ENCODE peak calls at places on chromosome 15, in eight cellular contexts. One of them, this sample, is unnamed.

GRCh38 chr15:74460298-74460697 is 662 bp downstream of the UBL7 start:
- DNase-seq in endothelial cell: no peak
- DNase-seq in mesendoderm: no peak
- DNase-seq in germinal center: peak
- DNase-seq in activated T-cell treated with anti-CD3 and anti-CD28 coated beads for 48 hours: no peak
- DNase-seq in GM12865: peak
- DNase-seq in brain microvascular endothelial cell: no peak
- DNase-seq in activated naive CD8-positive, alpha-beta T cell treated with anti-CD3 and anti-CD28 coated beads, Interleukin-2, amount 50 U/mL, for 16 hours: no peak
- DNase-seq in this sample: no peak

GRCh38 chr15:77496710-77497107 is 76.0 kb downstream of the HMG20A start:
- DNase-seq in endothelial cell: peak
- DNase-seq in mesendoderm: peak
- DNase-seq in germinal center: peak
- DNase-seq in activated T-cell treated with anti-CD3 and anti-CD28 coated beads for 48 hours: peak
- DNase-seq in GM12865: peak
- DNase-seq in brain microvascular endothelial cell: peak
- DNase-seq in activated naive CD8-positive, alpha-beta T cell treated with anti-CD3 and anti-CD28 coated beads, Interleukin-2, amount 50 U/mL, for 16 hours: peak
- DNase-seq in this sample: peak

GRCh38 chr15:66036859-66037258 is 167.6 kb downstream of the RAB11A start:
- DNase-seq in endothelial cell: no peak
- DNase-seq in mesendoderm: no peak
- DNase-seq in germinal center: no peak
- DNase-seq in activated T-cell treated with anti-CD3 and anti-CD28 coated beads for 48 hours: no peak
- DNase-seq in GM12865: no peak
- DNase-seq in brain microvascular endothelial cell: no peak
- DNase-seq in activated naive CD8-positive, alpha-beta T cell treated with anti-CD3 and anti-CD28 coated beads, Interleukin-2, amount 50 U/mL, for 16 hours: no peak
- DNase-seq in this sample: no peak

GRCh38 chr15:101054991-101055390 is 135.8 kb downstream of the LRRK1 start:
- DNase-seq in endothelial cell: no peak
- DNase-seq in mesendoderm: no peak
- DNase-seq in germinal center: no peak
- DNase-seq in activated T-cell treated with anti-CD3 and anti-CD28 coated beads for 48 hours: no peak
- DNase-seq in GM12865: no peak
- DNase-seq in brain microvascular endothelial cell: no peak
- DNase-seq in activated naive CD8-positive, alpha-beta T cell treated with anti-CD3 and anti-CD28 coated beads, Interleukin-2, amount 50 U/mL, for 16 hours: no peak
- DNase-seq in this sample: no peak

GRCh38 chr15:39624806-39625205 is 43.9 kb downstream of the THBS1 start:
- DNase-seq in endothelial cell: no peak
- DNase-seq in mesendoderm: no peak
- DNase-seq in germinal center: no peak
- DNase-seq in activated T-cell treated with anti-CD3 and anti-CD28 coated beads for 48 hours: peak
- DNase-seq in GM12865: peak
- DNase-seq in brain microvascular endothelial cell: peak
- DNase-seq in activated naive CD8-positive, alpha-beta T cell treated with anti-CD3 and anti-CD28 coated beads, Interleukin-2, amount 50 U/mL, for 16 hours: no peak
- DNase-seq in this sample: peak

GRCh38 chr15:31327674-31328424 is 1.2 kb downstream of the KLF13 start:
- DNase-seq in endothelial cell: peak
- DNase-seq in mesendoderm: peak
- DNase-seq in germinal center: peak
- DNase-seq in activated T-cell treated with anti-CD3 and anti-CD28 coated beads for 48 hours: peak
- DNase-seq in GM12865: peak
- DNase-seq in brain microvascular endothelial cell: no peak
- DNase-seq in activated naive CD8-positive, alpha-beta T cell treated with anti-CD3 and anti-CD28 coated beads, Interleukin-2, amount 50 U/mL, for 16 hours: peak
- DNase-seq in this sample: peak

GRCh38 chr15:31268108-31268501 is 58.5 kb upstream of the KLF13 start:
- DNase-seq in endothelial cell: no peak
- DNase-seq in mesendoderm: no peak
- DNase-seq in germinal center: no peak
- DNase-seq in activated T-cell treated with anti-CD3 and anti-CD28 coated beads for 48 hours: no peak
- DNase-seq in GM12865: no peak
- DNase-seq in brain microvascular endothelial cell: no peak
- DNase-seq in activated naive CD8-positive, alpha-beta T cell treated with anti-CD3 and anti-CD28 coated beads, Interleukin-2, amount 50 U/mL, for 16 hours: no peak
- DNase-seq in this sample: no peak

GRCh38 chr15:80695099-80695910 is at the start of gene ABHD17C:
- DNase-seq in endothelial cell: peak
- DNase-seq in mesendoderm: peak
- DNase-seq in germinal center: peak
- DNase-seq in activated T-cell treated with anti-CD3 and anti-CD28 coated beads for 48 hours: peak
- DNase-seq in GM12865: peak
- DNase-seq in brain microvascular endothelial cell: peak
- DNase-seq in activated naive CD8-positive, alpha-beta T cell treated with anti-CD3 and anti-CD28 coated beads, Interleukin-2, amount 50 U/mL, for 16 hours: no peak
- DNase-seq in this sample: peak

GRCh38 chr15:54836052-54836795 is 360.5 kb downstream of the RSL24D1 start:
- DNase-seq in endothelial cell: no peak
- DNase-seq in mesendoderm: no peak
- DNase-seq in germinal center: no peak
- DNase-seq in activated T-cell treated with anti-CD3 and anti-CD28 coated beads for 48 hours: no peak
- DNase-seq in GM12865: peak
- DNase-seq in brain microvascular endothelial cell: no peak
- DNase-seq in activated naive CD8-positive, alpha-beta T cell treated with anti-CD3 and anti-CD28 coated beads, Interleukin-2, amount 50 U/mL, for 16 hours: no peak
- DNase-seq in this sample: no peak

GRCh38 chr15:83747050-83747717 is 93.3 kb downstream of the ADAMTSL3 start:
- DNase-seq in endothelial cell: peak
- DNase-seq in mesendoderm: peak
- DNase-seq in germinal center: no peak
- DNase-seq in activated T-cell treated with anti-CD3 and anti-CD28 coated beads for 48 hours: no peak
- DNase-seq in GM12865: peak
- DNase-seq in brain microvascular endothelial cell: peak
- DNase-seq in activated naive CD8-positive, alpha-beta T cell treated with anti-CD3 and anti-CD28 coated beads, Interleukin-2, amount 50 U/mL, for 16 hours: no peak
- DNase-seq in this sample: peak

GRCh38 chr15:68615301-68615700 is 36.5 kb downstream of the CORO2B start:
- DNase-seq in endothelial cell: no peak
- DNase-seq in mesendoderm: no peak
- DNase-seq in germinal center: no peak
- DNase-seq in activated T-cell treated with anti-CD3 and anti-CD28 coated beads for 48 hours: no peak
- DNase-seq in GM12865: no peak
- DNase-seq in brain microvascular endothelial cell: no peak
- DNase-seq in activated naive CD8-positive, alpha-beta T cell treated with anti-CD3 and anti-CD28 coated beads, Interleukin-2, amount 50 U/mL, for 16 hours: no peak
- DNase-seq in this sample: no peak

GRCh38 chr15:34730701-34731100 is 24.1 kb downstream of the GJD2 start:
- DNase-seq in endothelial cell: no peak
- DNase-seq in mesendoderm: no peak
- DNase-seq in germinal center: no peak
- DNase-seq in activated T-cell treated with anti-CD3 and anti-CD28 coated beads for 48 hours: no peak
- DNase-seq in GM12865: no peak
- DNase-seq in brain microvascular endothelial cell: no peak
- DNase-seq in activated naive CD8-positive, alpha-beta T cell treated with anti-CD3 and anti-CD28 coated beads, Interleukin-2, amount 50 U/mL, for 16 hours: no peak
- DNase-seq in this sample: no peak

GRCh38 chr15:69225355-69226027 is 65.1 kb downstream of the GLCE start:
- DNase-seq in endothelial cell: no peak
- DNase-seq in mesendoderm: peak
- DNase-seq in germinal center: no peak
- DNase-seq in activated T-cell treated with anti-CD3 and anti-CD28 coated beads for 48 hours: no peak
- DNase-seq in GM12865: peak
- DNase-seq in brain microvascular endothelial cell: no peak
- DNase-seq in activated naive CD8-positive, alpha-beta T cell treated with anti-CD3 and anti-CD28 coated beads, Interleukin-2, amount 50 U/mL, for 16 hours: no peak
- DNase-seq in this sample: peak

GRCh38 chr15:40721716-40722115 is 26.7 kb downstream of the RAD51 start:
- DNase-seq in endothelial cell: no peak
- DNase-seq in mesendoderm: no peak
- DNase-seq in germinal center: no peak
- DNase-seq in activated T-cell treated with anti-CD3 and anti-CD28 coated beads for 48 hours: no peak
- DNase-seq in GM12865: no peak
- DNase-seq in brain microvascular endothelial cell: no peak
- DNase-seq in activated naive CD8-positive, alpha-beta T cell treated with anti-CD3 and anti-CD28 coated beads, Interleukin-2, amount 50 U/mL, for 16 hours: no peak
- DNase-seq in this sample: no peak

GRCh38 chr15:91522609-91523332 is 330.7 kb upstream of the SLCO3A1 start:
- DNase-seq in endothelial cell: no peak
- DNase-seq in mesendoderm: peak
- DNase-seq in germinal center: no peak
- DNase-seq in activated T-cell treated with anti-CD3 and anti-CD28 coated beads for 48 hours: no peak
- DNase-seq in GM12865: no peak
- DNase-seq in brain microvascular endothelial cell: no peak
- DNase-seq in activated naive CD8-positive, alpha-beta T cell treated with anti-CD3 and anti-CD28 coated beads, Interleukin-2, amount 50 U/mL, for 16 hours: no peak
- DNase-seq in this sample: peak

GRCh38 chr15:89034305-89034704 is 54.0 kb upstream of the ABHD2 start:
- DNase-seq in endothelial cell: no peak
- DNase-seq in mesendoderm: no peak
- DNase-seq in germinal center: no peak
- DNase-seq in activated T-cell treated with anti-CD3 and anti-CD28 coated beads for 48 hours: no peak
- DNase-seq in GM12865: peak
- DNase-seq in brain microvascular endothelial cell: peak
- DNase-seq in activated naive CD8-positive, alpha-beta T cell treated with anti-CD3 and anti-CD28 coated beads, Interleukin-2, amount 50 U/mL, for 16 hours: no peak
- DNase-seq in this sample: peak

GRCh38 chr15:60477991-60478632 is 830 bp downstream of the ICE2 start:
- DNase-seq in endothelial cell: no peak
- DNase-seq in mesendoderm: peak
- DNase-seq in germinal center: peak
- DNase-seq in activated T-cell treated with anti-CD3 and anti-CD28 coated beads for 48 hours: no peak
- DNase-seq in GM12865: peak
- DNase-seq in brain microvascular endothelial cell: peak
- DNase-seq in activated naive CD8-positive, alpha-beta T cell treated with anti-CD3 and anti-CD28 coated beads, Interleukin-2, amount 50 U/mL, for 16 hours: no peak
- DNase-seq in this sample: peak

GRCh38 chr15:40594429-40594836 is 384 bp downstream of the KNL1 start:
- DNase-seq in endothelial cell: peak
- DNase-seq in mesendoderm: no peak
- DNase-seq in germinal center: peak
- DNase-seq in activated T-cell treated with anti-CD3 and anti-CD28 coated beads for 48 hours: no peak
- DNase-seq in GM12865: peak
- DNase-seq in brain microvascular endothelial cell: peak
- DNase-seq in activated naive CD8-positive, alpha-beta T cell treated with anti-CD3 and anti-CD28 coated beads, Interleukin-2, amount 50 U/mL, for 16 hours: no peak
- DNase-seq in this sample: peak

GRCh38 chr15:68232937-68233336 is 3.4 kb upstream of the CLN6 start:
- DNase-seq in endothelial cell: no peak
- DNase-seq in mesendoderm: no peak
- DNase-seq in germinal center: no peak
- DNase-seq in activated T-cell treated with anti-CD3 and anti-CD28 coated beads for 48 hours: no peak
- DNase-seq in GM12865: no peak
- DNase-seq in brain microvascular endothelial cell: no peak
- DNase-seq in activated naive CD8-positive, alpha-beta T cell treated with anti-CD3 and anti-CD28 coated beads, Interleukin-2, amount 50 U/mL, for 16 hours: no peak
- DNase-seq in this sample: no peak

GRCh38 chr15:80309769-80310384 is 57.9 kb upstream of the CTXND1 start:
- DNase-seq in endothelial cell: peak
- DNase-seq in mesendoderm: peak
- DNase-seq in germinal center: no peak
- DNase-seq in activated T-cell treated with anti-CD3 and anti-CD28 coated beads for 48 hours: no peak
- DNase-seq in GM12865: no peak
- DNase-seq in brain microvascular endothelial cell: no peak
- DNase-seq in activated naive CD8-positive, alpha-beta T cell treated with anti-CD3 and anti-CD28 coated beads, Interleukin-2, amount 50 U/mL, for 16 hours: no peak
- DNase-seq in this sample: peak

GRCh38 chr15:39698444-39699390 is 83.9 kb downstream of the FSIP1 start:
- DNase-seq in endothelial cell: no peak
- DNase-seq in mesendoderm: no peak
- DNase-seq in germinal center: no peak
- DNase-seq in activated T-cell treated with anti-CD3 and anti-CD28 coated beads for 48 hours: no peak
- DNase-seq in GM12865: no peak
- DNase-seq in brain microvascular endothelial cell: no peak
- DNase-seq in activated naive CD8-positive, alpha-beta T cell treated with anti-CD3 and anti-CD28 coated beads, Interleukin-2, amount 50 U/mL, for 16 hours: no peak
- DNase-seq in this sample: no peak

GRCh38 chr15:94306700-94307650 is 75.6 kb downstream of the MCTP2 start:
- DNase-seq in endothelial cell: no peak
- DNase-seq in mesendoderm: no peak
- DNase-seq in germinal center: peak
- DNase-seq in activated T-cell treated with anti-CD3 and anti-CD28 coated beads for 48 hours: no peak
- DNase-seq in GM12865: peak
- DNase-seq in brain microvascular endothelial cell: no peak
- DNase-seq in activated naive CD8-positive, alpha-beta T cell treated with anti-CD3 and anti-CD28 coated beads, Interleukin-2, amount 50 U/mL, for 16 hours: no peak
- DNase-seq in this sample: peak

GRCh38 chr15:65409284-65409631 is 13.5 kb downstream of the IGDCC4 start:
- DNase-seq in endothelial cell: no peak
- DNase-seq in mesendoderm: no peak
- DNase-seq in germinal center: peak
- DNase-seq in activated T-cell treated with anti-CD3 and anti-CD28 coated beads for 48 hours: no peak
- DNase-seq in GM12865: peak
- DNase-seq in brain microvascular endothelial cell: peak
- DNase-seq in activated naive CD8-positive, alpha-beta T cell treated with anti-CD3 and anti-CD28 coated beads, Interleukin-2, amount 50 U/mL, for 16 hours: no peak
- DNase-seq in this sample: peak

GRCh38 chr15:40345225-40345866 is 4.6 kb upstream of the CCDC9B start:
- DNase-seq in endothelial cell: no peak
- DNase-seq in mesendoderm: no peak
- DNase-seq in germinal center: no peak
- DNase-seq in activated T-cell treated with anti-CD3 and anti-CD28 coated beads for 48 hours: no peak
- DNase-seq in GM12865: no peak
- DNase-seq in brain microvascular endothelial cell: no peak
- DNase-seq in activated naive CD8-positive, alpha-beta T cell treated with anti-CD3 and anti-CD28 coated beads, Interleukin-2, amount 50 U/mL, for 16 hours: no peak
- DNase-seq in this sample: no peak

GRCh38 chr15:49187537-49188245 is 17.6 kb downstream of the GALK2 start:
- DNase-seq in endothelial cell: no peak
- DNase-seq in mesendoderm: no peak
- DNase-seq in germinal center: no peak
- DNase-seq in activated T-cell treated with anti-CD3 and anti-CD28 coated beads for 48 hours: no peak
- DNase-seq in GM12865: no peak
- DNase-seq in brain microvascular endothelial cell: peak
- DNase-seq in activated naive CD8-positive, alpha-beta T cell treated with anti-CD3 and anti-CD28 coated beads, Interleukin-2, amount 50 U/mL, for 16 hours: no peak
- DNase-seq in this sample: peak

GRCh38 chr15:64693134-64693533 is 82.3 kb downstream of the RBPMS2 start:
- DNase-seq in endothelial cell: no peak
- DNase-seq in mesendoderm: no peak
- DNase-seq in germinal center: no peak
- DNase-seq in activated T-cell treated with anti-CD3 and anti-CD28 coated beads for 48 hours: no peak
- DNase-seq in GM12865: no peak
- DNase-seq in brain microvascular endothelial cell: peak
- DNase-seq in activated naive CD8-positive, alpha-beta T cell treated with anti-CD3 and anti-CD28 coated beads, Interleukin-2, amount 50 U/mL, for 16 hours: no peak
- DNase-seq in this sample: peak

GRCh38 chr15:31434418-31435255 is 108.0 kb downstream of the KLF13 start:
- DNase-seq in endothelial cell: no peak
- DNase-seq in mesendoderm: no peak
- DNase-seq in germinal center: no peak
- DNase-seq in activated T-cell treated with anti-CD3 and anti-CD28 coated beads for 48 hours: peak
- DNase-seq in GM12865: peak
- DNase-seq in brain microvascular endothelial cell: peak
- DNase-seq in activated naive CD8-positive, alpha-beta T cell treated with anti-CD3 and anti-CD28 coated beads, Interleukin-2, amount 50 U/mL, for 16 hours: peak
- DNase-seq in this sample: no peak

GRCh38 chr15:66943456-66944095 is 121.8 kb upstream of the SMAD3 start:
- DNase-seq in endothelial cell: no peak
- DNase-seq in mesendoderm: no peak
- DNase-seq in germinal center: peak
- DNase-seq in activated T-cell treated with anti-CD3 and anti-CD28 coated beads for 48 hours: no peak
- DNase-seq in GM12865: peak
- DNase-seq in brain microvascular endothelial cell: no peak
- DNase-seq in activated naive CD8-positive, alpha-beta T cell treated with anti-CD3 and anti-CD28 coated beads, Interleukin-2, amount 50 U/mL, for 16 hours: no peak
- DNase-seq in this sample: peak

GRCh38 chr15:80121546-80121945 is 31.3 kb upstream of the FAH start:
- DNase-seq in endothelial cell: no peak
- DNase-seq in mesendoderm: no peak
- DNase-seq in germinal center: no peak
- DNase-seq in activated T-cell treated with anti-CD3 and anti-CD28 coated beads for 48 hours: no peak
- DNase-seq in GM12865: no peak
- DNase-seq in brain microvascular endothelial cell: no peak
- DNase-seq in activated naive CD8-positive, alpha-beta T cell treated with anti-CD3 and anti-CD28 coated beads, Interleukin-2, amount 50 U/mL, for 16 hours: no peak
- DNase-seq in this sample: peak

This sample was measured in kidney tubule cell.